ENCODE peak calls at places on chromosomes 7 and 10, in six cellular contexts. W is H4; F is NCI-H345; C is stimulated activated CD8-positive, alpha-beta memory T cell treated with anti-CD3 and anti-CD28 coated beads, Interleukin-4, amount 100 ng/mL, for 24 hours; Z is nephron progenitor cell; P is neural crest cell. O is an unnamed sample.

GRCh38 chr7:12093365-12093764 is 117.7 kb upstream of the TMEM106B start:
- DNase-seq in W (no peak), F (no peak), C (no peak), Z (no peak), P (no peak), O (no peak)

GRCh38 chr10:133344236-133344635 is 2.9 kb upstream of the PRAP1 start:
- DNase-seq in W (no peak), F (no peak), C (no peak), Z (no peak), P (no peak), O (no peak)

GRCh38 chr7:134899729-134900128 is 86.6 kb upstream of the AGBL3 start:
- DNase-seq in W (peak), F (no peak), C (no peak), Z (no peak), P (no peak), O (no peak)

GRCh38 chr10:3889961-3890522 is 105.0 kb upstream of the KLF6 start:
- DNase-seq in W (peak), F (no peak), C (no peak), Z (no peak), P (no peak), O (no peak)

GRCh38 chr7:79979437-79979836 is 155.2 kb upstream of the GNAI1 start:
- DNase-seq in W (peak), F (no peak), C (no peak), Z (no peak), P (no peak), O (no peak)

GRCh38 chr7:91551377-91552175 is 287.3 kb downstream of the FZD1 start:
- DNase-seq in W (no peak), F (no peak), C (no peak), Z (no peak), P (no peak), O (no peak)

GRCh38 chr7:155916926-155917655 is 104.8 kb upstream of the SHH start:
- DNase-seq in W (peak), F (no peak), C (no peak), Z (no peak), P (no peak), O (no peak)

GRCh38 chr7:4181446-4181845 is 500.6 kb upstream of the FOXK1 start:
- DNase-seq in W (no peak), F (no peak), C (no peak), Z (no peak), P (no peak), O (no peak)

GRCh38 chr10:52541082-52541481 is 227.0 kb downstream of the DKK1 start:
- DNase-seq in W (no peak), F (no peak), C (no peak), Z (no peak), P (no peak), O (no peak)

GRCh38 chr7:94888542-94888941 is 18.9 kb upstream of the PPP1R9A start:
- DNase-seq in W (no peak), F (peak), C (no peak), Z (no peak), P (no peak), O (no peak)

GRCh38 chr10:87740232-87740631 is 77.8 kb downstream of the ATAD1 start:
- DNase-seq in W (no peak), F (no peak), C (no peak), Z (no peak), P (no peak), O (no peak)

GRCh38 chr7:20198295-20198694 is 18.9 kb downstream of the MACC1 start:
- DNase-seq in W (peak), F (peak), C (no peak), Z (no peak), P (no peak), O (no peak)

GRCh38 chr7:55148571-55148970 is 129.8 kb downstream of the EGFR start:
- DNase-seq in W (no peak), F (no peak), C (no peak), Z (no peak), P (no peak), O (no peak)

GRCh38 chr7:24665564-24666294 is 91.5 kb downstream of the GSDME start:
- DNase-seq in W (peak), F (peak), C (peak), Z (peak), P (peak), O (no peak)

GRCh38 chr10:118166951-118167350 is 120.2 kb upstream of the RAB11FIP2 start:
- DNase-seq in W (no peak), F (no peak), C (no peak), Z (no peak), P (no peak), O (no peak)

GRCh38 chr7:11650030-11650429 is 182.0 kb downstream of the THSD7A start:
- DNase-seq in W (no peak), F (no peak), C (no peak), Z (no peak), P (no peak), O (no peak)

O was measured in CMK.